ENCODE peak calls at places on chromosomes 12 and 14, in seven cellular contexts. B is ovary, Y is stomach, M is tibial nerve, W is A549, E is transverse colon, X is HepG2. D is an unnamed sample.

GRCh38 chr12:111443586-111443985 is 37.9 kb downstream of the SH2B3 start:
- DNase-seq in B (no peak), Y (peak), M (no peak), W (no peak), E (peak), X (no peak), D (peak)

GRCh38 chr12:12560587-12561304 is 1.9 kb downstream of the DUSP16 start:
- DNase-seq in B (peak), Y (peak), M (peak), W (peak), E (peak), X (peak), D (no peak)

GRCh38 chr12:5318874-5319273 is 113.0 kb upstream of the NTF3 start:
- DNase-seq in B (no peak), Y (no peak), M (no peak), W (no peak), E (peak), X (no peak), D (no peak)

GRCh38 chr12:48816148-48816854 is 2.0 kb upstream of the CACNB3 start:
- DNase-seq in B (no peak), Y (peak), M (no peak), W (no peak), E (peak), X (no peak), D (no peak)

GRCh38 chr14:83433618-83434017 is 1900.0 kb upstream of the SEL1L start:
- DNase-seq in B (no peak), Y (no peak), M (no peak), W (no peak), E (no peak), X (no peak), D (no peak)

GRCh38 chr12:70590051-70590450 is 47.2 kb downstream of the PTPRB start:
- DNase-seq in B (peak), Y (peak), M (peak), W (peak), E (peak), X (peak), D (peak)

GRCh38 chr14:76965232-76965631 is 63.3 kb downstream of the IRF2BPL start:
- DNase-seq in B (no peak), Y (no peak), M (no peak), W (no peak), E (peak), X (no peak), D (no peak)

GRCh38 chr14:101965145-101965531 is 765 bp downstream of the DYNC1H1 start:
- DNase-seq in B (peak), Y (peak), M (peak), W (no peak), E (peak), X (peak), D (peak)

GRCh38 chr12:67394600-67394999 is 125.4 kb downstream of the CAND1 start:
- DNase-seq in B (peak), Y (no peak), M (peak), W (no peak), E (no peak), X (no peak), D (no peak)

GRCh38 chr14:21913759-21914158 is 240.1 kb upstream of the OR4E1 start:
- DNase-seq in B (no peak), Y (peak), M (peak), W (peak), E (peak), X (peak), D (no peak)

GRCh38 chr14:71089974-71090373 is 182.7 kb downstream of the PCNX1 start:
- DNase-seq in B (no peak), Y (no peak), M (no peak), W (no peak), E (no peak), X (no peak), D (no peak)

GRCh38 chr12:90244232-90244631 is 535.6 kb upstream of the ATP2B1 start:
- DNase-seq in B (no peak), Y (no peak), M (no peak), W (no peak), E (no peak), X (no peak), D (no peak)

GRCh38 chr14:38311655-38312054 is 55.8 kb upstream of the CLEC14A start:
- DNase-seq in B (no peak), Y (no peak), M (no peak), W (no peak), E (no peak), X (no peak), D (no peak)

GRCh38 chr14:51472881-51473280 is 178.8 kb upstream of the FRMD6 start:
- DNase-seq in B (no peak), Y (no peak), M (no peak), W (no peak), E (no peak), X (no peak), D (no peak)

GRCh38 chr12:111330800-111331752 is 37.8 kb downstream of the PHETA1 start:
- DNase-seq in B (no peak), Y (no peak), M (no peak), W (peak), E (no peak), X (peak), D (no peak)

GRCh38 chr12:85179680-85180300 is 100.2 kb upstream of the ALX1 start:
- DNase-seq in B (no peak), Y (no peak), M (no peak), W (no peak), E (no peak), X (no peak), D (no peak)

GRCh38 chr12:78865297-78865955 is 852 bp downstream of the SYT1 start:
- DNase-seq in B (no peak), Y (no peak), M (no peak), W (no peak), E (no peak), X (no peak), D (no peak)

GRCh38 chr12:26855337-26856089 is 22.5 kb upstream of the ITPR2 start:
- DNase-seq in B (no peak), Y (no peak), M (no peak), W (no peak), E (no peak), X (peak), D (no peak)

GRCh38 chr14:100688598-100689499 is 37.8 kb upstream of the DLK1 start:
- DNase-seq in B (no peak), Y (no peak), M (no peak), W (no peak), E (no peak), X (no peak), D (no peak)

GRCh38 chr12:91382081-91382543 is 199.5 kb upstream of the DCN start:
- DNase-seq in B (peak), Y (peak), M (peak), W (peak), E (peak), X (peak), D (peak)

GRCh38 chr12:4701383-4701782 is 18.8 kb upstream of the GALNT8 start:
- DNase-seq in B (no peak), Y (no peak), M (peak), W (no peak), E (no peak), X (no peak), D (no peak)

GRCh38 chr12:100591979-100592378 is 18.5 kb downstream of the GAS2L3 start:
- DNase-seq in B (no peak), Y (no peak), M (no peak), W (no peak), E (no peak), X (peak), D (no peak)

GRCh38 chr12:6868211-6869048 is 1.1 kb downstream of the TPI1 start:
- DNase-seq in B (no peak), Y (no peak), M (no peak), W (no peak), E (no peak), X (no peak), D (no peak)

GRCh38 chr12:108666326-108666995 is 32.8 kb upstream of the SELPLG start:
- DNase-seq in B (no peak), Y (no peak), M (peak), W (no peak), E (peak), X (peak), D (no peak)

GRCh38 chr12:9935026-9935425 is 2.9 kb upstream of the CLEC2A start:
- DNase-seq in B (no peak), Y (no peak), M (no peak), W (no peak), E (no peak), X (no peak), D (no peak)

GRCh38 chr12:51591020-51591901 is at the start of gene SCN8A:
- DNase-seq in B (peak), Y (peak), M (no peak), W (peak), E (peak), X (no peak), D (no peak)

GRCh38 chr12:105036937-105037649 is 47.2 kb downstream of the ALDH1L2 start:
- DNase-seq in B (no peak), Y (no peak), M (no peak), W (no peak), E (no peak), X (no peak), D (no peak)

GRCh38 chr12:88150063-88150462 is 8.0 kb downstream of the TMTC3 start:
- DNase-seq in B (no peak), Y (no peak), M (no peak), W (no peak), E (no peak), X (no peak), D (no peak)

GRCh38 chr14:65434216-65434850 is 21.8 kb downstream of the FUT8 start:
- DNase-seq in B (no peak), Y (no peak), M (no peak), W (no peak), E (no peak), X (no peak), D (no peak)

GRCh38 chr14:103393687-103394626 is 8.7 kb downstream of the MARK3 start:
- DNase-seq in B (no peak), Y (no peak), M (no peak), W (peak), E (no peak), X (no peak), D (no peak)

GRCh38 chr12:24045816-24046257 is 96.4 kb upstream of the SOX5 start:
- DNase-seq in B (no peak), Y (no peak), M (no peak), W (no peak), E (no peak), X (peak), D (no peak)

GRCh38 chr14:73259837-73260236 is 22.5 kb downstream of the PAPLN start:
- DNase-seq in B (no peak), Y (no peak), M (no peak), W (no peak), E (no peak), X (no peak), D (no peak)

DNA sequence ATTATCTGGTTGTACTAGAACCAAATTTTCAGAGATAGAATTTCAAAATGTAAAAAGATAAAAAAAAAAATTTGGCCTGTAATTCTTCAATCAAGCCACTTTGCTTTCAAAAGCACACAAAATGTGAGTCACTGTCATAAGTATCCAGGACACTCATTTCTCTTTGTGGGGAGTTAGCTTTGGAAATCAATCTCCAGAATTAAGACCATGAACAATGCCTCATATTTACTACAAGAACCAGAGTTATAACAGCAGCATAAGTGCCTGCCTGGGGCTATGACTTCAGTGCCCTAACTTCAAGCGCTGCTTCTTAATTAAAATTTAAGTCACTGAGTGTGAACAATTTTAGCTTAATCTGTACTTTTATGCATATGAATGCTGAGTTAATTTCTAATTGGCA is 162.1 kb downstream of the C12orf42 start:
- DNase-seq in B (no peak), Y (no peak), M (no peak), W (no peak), E (no peak), X (no peak), D (no peak)
- TF ChIP-seq EP300 in B (no peak), Y (no peak), M (no peak), W (no peak), E (no peak), X (no peak), D (no peak)

DNA sequence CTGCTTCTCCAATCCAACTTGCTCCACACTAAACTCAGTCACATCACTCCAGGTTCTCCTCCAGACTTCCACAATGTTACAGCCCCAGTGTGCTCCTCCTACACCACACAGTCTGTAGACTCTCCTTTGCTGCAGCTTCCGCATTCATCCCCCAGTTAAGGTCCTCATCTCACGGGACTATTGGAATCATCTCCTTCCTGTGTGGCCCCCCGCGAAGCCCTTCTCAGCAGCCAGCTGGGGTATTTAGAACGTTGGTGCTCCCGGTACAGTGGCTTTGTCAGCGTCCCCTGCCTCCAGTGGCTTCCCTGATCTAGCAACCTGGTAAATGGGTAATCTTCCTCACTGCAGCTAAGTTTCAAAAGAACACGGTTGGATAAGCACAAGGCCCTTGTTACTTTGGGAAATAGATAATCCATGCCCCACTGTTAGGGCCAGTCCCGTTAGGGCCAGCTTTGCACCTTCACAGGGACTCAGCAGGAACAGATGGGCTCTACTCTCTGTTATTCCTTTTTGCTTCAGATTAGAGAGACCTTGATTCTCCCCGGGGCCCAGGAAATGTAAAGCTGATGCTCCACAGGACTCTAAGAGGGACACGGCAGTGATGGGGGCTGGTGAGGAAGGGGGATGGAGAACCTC is 823 bp upstream of the TSPAN11 start:
- DNase-seq in B (no peak), Y (no peak), M (no peak), W (no peak), E (no peak), X (no peak), D (no peak)
- H3K27ac ChIP-seq in B (no peak), Y (no peak), M (peak), W (no peak), E (peak), X (no peak), D (peak)

DNA sequence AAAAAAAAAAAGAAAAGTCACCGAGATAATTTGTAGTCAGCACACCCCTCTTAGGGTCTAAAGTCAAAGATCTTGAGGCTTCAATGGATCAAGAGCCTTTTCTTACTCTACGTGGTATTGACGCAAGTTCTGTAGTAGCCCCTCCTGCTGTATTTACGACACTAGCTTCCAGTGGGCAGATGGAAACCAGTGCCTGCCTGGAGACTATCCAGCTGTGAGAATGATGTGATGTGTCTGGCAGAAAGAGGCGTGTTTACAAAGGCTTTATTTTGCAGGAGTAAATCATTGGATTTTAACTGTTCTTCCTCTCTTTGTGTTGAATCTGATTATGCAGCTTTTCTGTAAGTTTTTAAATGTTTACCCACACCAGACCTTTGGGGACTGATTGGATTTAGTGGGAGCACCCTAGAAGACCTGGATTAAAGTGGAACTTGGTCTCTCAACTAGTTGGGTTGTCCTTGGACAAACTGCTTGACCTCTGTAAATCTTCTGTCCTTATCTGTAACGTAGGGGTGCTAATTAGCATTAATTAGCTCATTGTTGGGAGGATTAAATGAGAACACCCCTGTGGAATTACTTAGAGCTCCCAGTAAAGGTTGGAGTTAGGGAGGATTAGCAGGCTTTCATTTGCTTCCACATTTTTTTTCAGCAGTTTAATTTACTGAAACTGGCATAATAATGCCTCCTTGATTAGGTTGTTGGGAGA is 72.4 kb downstream of the RASSF3 start:
- DNase-seq in B (peak), Y (no peak), M (no peak), W (no peak), E (peak), X (no peak), D (no peak)
- TF ChIP-seq EP300 in B (no peak), Y (peak), M (peak), W (no peak), E (peak), X (no peak), D (peak)

GRCh38 chr12:109705291-109705690 is 8.3 kb upstream of the FAM222A start:
- DNase-seq in B (no peak), Y (no peak), M (no peak), W (no peak), E (no peak), X (no peak), D (no peak)

GRCh38 chr12:109706747-109707469 is 6.7 kb upstream of the FAM222A start:
- DNase-seq in B (no peak), Y (no peak), M (no peak), W (no peak), E (peak), X (peak), D (no peak)

GRCh38 chr12:109708939-109709338 is 4.7 kb upstream of the FAM222A start:
- DNase-seq in B (no peak), Y (no peak), M (no peak), W (no peak), E (no peak), X (no peak), D (no peak)

GRCh38 chr12:109706398-109706746 is 7.3 kb upstream of the FAM222A start:
- DNase-seq in B (no peak), Y (no peak), M (no peak), W (no peak), E (no peak), X (no peak), D (no peak)

GRCh38 chr12:109707470-109707821 is 6.2 kb upstream of the FAM222A start:
- DNase-seq in B (no peak), Y (no peak), M (no peak), W (no peak), E (no peak), X (peak), D (no peak)
- H3K27ac ChIP-seq in B (no peak), Y (no peak), M (no peak), W (no peak), E (peak), X (peak), D (no peak)

DNA sequence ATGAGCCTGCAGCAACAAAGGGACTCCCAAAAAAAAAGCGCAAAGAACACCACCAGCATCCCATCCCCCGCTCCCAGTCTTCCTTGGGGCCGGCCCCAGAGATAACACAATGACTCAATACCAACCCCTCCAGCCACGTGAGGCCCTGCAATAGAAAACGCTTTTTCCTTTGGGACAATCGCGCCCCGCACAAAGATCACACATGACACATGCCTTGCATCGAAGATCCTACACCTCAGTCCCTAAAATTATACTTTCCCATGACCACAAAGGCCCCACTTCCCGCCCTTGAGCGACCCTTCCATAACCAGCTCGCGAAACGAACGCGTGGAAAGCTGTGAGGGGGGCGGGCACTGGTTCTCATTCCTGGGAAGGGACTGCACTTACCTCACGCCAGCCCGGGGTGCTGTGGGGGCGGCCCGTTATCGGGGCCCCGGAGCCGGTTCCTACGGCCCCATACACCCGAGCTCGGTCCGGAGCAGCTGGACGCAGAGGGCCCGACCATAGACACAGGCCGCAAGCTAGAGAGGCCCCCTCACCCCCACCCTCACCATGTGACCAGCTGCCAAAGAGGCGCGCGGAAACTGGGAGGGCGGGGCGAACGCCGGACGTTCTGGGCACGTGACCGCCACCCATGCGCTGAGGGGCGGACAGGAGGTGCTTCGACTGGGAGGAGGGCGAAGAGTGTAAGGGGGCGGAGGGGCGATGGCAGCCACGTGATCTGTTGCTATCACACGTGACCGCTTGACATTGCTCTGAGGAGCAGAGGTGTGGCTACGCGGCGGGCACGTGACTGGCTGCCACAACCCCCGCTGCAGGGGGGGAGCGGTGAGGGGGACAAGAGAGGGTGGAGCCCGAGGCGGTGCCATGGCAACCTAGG is at the start of gene CDK4:
- DNase-seq in B (peak), Y (peak), M (peak), W (peak), E (peak), X (peak), D (peak)
- TF ChIP-seq EP300 in B (peak), Y (no peak), M (peak), W (no peak), E (no peak), X (peak), D (no peak)

GRCh38 chr14:88364710-88365413 is 20.6 kb upstream of the SPATA7 start:
- DNase-seq in B (no peak), Y (no peak), M (no peak), W (no peak), E (no peak), X (no peak), D (no peak)

GRCh38 chr14:88359500-88359899 is 26.0 kb upstream of the SPATA7 start:
- DNase-seq in B (no peak), Y (no peak), M (no peak), W (no peak), E (no peak), X (no peak), D (no peak)

GRCh38 chr14:88363624-88364023 is 21.8 kb upstream of the SPATA7 start:
- DNase-seq in B (no peak), Y (no peak), M (no peak), W (no peak), E (no peak), X (no peak), D (no peak)
- H3K27ac ChIP-seq in B (no peak), Y (no peak), M (no peak), W (no peak), E (no peak), X (no peak), D (no peak)

D was measured in suprapubic skin.